ENCODE peak calls at places on chromosomes 11 and 22, in four cellular contexts. F is stimulated activated CD4-positive, alpha-beta T cell treated with anti-CD3 and anti-CD28 coated beads, Interleukin-12 subunit alpha, Interleukin-12 subunit beta, amount 100 ng/mL, for 4 hours; W is IMR-90; O is HCT116. H is an unnamed sample.

GRCh38 chr11:78952866-78953265 is 378.2 kb upstream of the NARS2 start:
- DNase-seq in F (no peak), W (no peak), O (no peak), H (no peak)

GRCh38 chr11:117734596-117734995 is 62.4 kb downstream of the DSCAML1 start:
- DNase-seq in F (no peak), W (no peak), O (no peak), H (no peak)

GRCh38 chr11:1478544-1478943 is 8.0 kb downstream of the MOB2 start:
- DNase-seq in F (no peak), W (no peak), O (no peak), H (no peak)

GRCh38 chr22:43542681-43543521 is 131.1 kb downstream of the MPPED1 start:
- DNase-seq in F (no peak), W (no peak), O (no peak), H (no peak)

GRCh38 chr22:23566716-23567475 is 13.2 kb downstream of the IGLL1 start:
- DNase-seq in F (no peak), W (no peak), O (no peak), H (no peak)

GRCh38 chr11:45209904-45210699 is 63.7 kb downstream of the PRDM11 start:
- DNase-seq in F (no peak), W (peak), O (no peak), H (no peak)

GRCh38 chr11:43837879-43838278 is 42.8 kb upstream of the ALKBH3 start:
- DNase-seq in F (no peak), W (no peak), O (no peak), H (peak)

GRCh38 chr11:59676205-59676604 is 7.4 kb upstream of the PATL1 start:
- DNase-seq in F (no peak), W (no peak), O (no peak), H (no peak)

GRCh38 chr22:45709004-45709739 is 37.5 kb downstream of the ATXN10 start:
- DNase-seq in F (no peak), W (peak), O (no peak), H (peak)

GRCh38 chr11:85736121-85736520 is 50.1 kb upstream of the CCDC89 start:
- DNase-seq in F (no peak), W (no peak), O (no peak), H (no peak)

GRCh38 chr11:75583710-75584658 is 21.9 kb downstream of the SERPINH1 start:
- DNase-seq in F (no peak), W (peak), O (no peak), H (no peak)

GRCh38 chr11:70528046-70528793 is 129.9 kb downstream of the CTTN start:
- DNase-seq in F (no peak), W (no peak), O (no peak), H (no peak)

GRCh38 chr11:45379162-45379863 is 93.2 kb upstream of the SYT13 start:
- DNase-seq in F (no peak), W (no peak), O (no peak), H (no peak)

GRCh38 chr22:27634043-27634442 is 167.5 kb downstream of the MN1 start:
- DNase-seq in F (no peak), W (no peak), O (no peak), H (no peak)

GRCh38 chr11:129530154-129530895 is 154.7 kb downstream of the BARX2 start:
- DNase-seq in F (no peak), W (no peak), O (no peak), H (no peak)

GRCh38 chr11:65500262-65501004 is 1.6 kb downstream of the MALAT1 start:
- DNase-seq in F (peak), W (peak), O (no peak), H (peak)

GRCh38 chr11:76810151-76810853 is 27.1 kb downstream of the TSKU start:
- DNase-seq in F (peak), W (no peak), O (peak), H (peak)

GRCh38 chr11:132072044-132072879 is 701.8 kb downstream of the NTM start:
- DNase-seq in F (no peak), W (peak), O (no peak), H (peak)

GRCh38 chr11:1281326-1281973 is 28.0 kb downstream of the TOLLIP start:
- DNase-seq in F (no peak), W (no peak), O (no peak), H (no peak)

GRCh38 chr11:133829566-133829965 is 15.7 kb downstream of the SPATA19 start:
- DNase-seq in F (no peak), W (no peak), O (no peak), H (no peak)

GRCh38 chr11:69462106-69463045 is 19.1 kb upstream of the LINC01488 start:
- DNase-seq in F (no peak), W (no peak), O (no peak), H (no peak)

GRCh38 chr11:72821221-72821919 is 7.2 kb downstream of the ATG16L2 start:
- DNase-seq in F (no peak), W (no peak), O (no peak), H (no peak)

H was measured in HCEC 1CT.